ENCODE peak calls at places on chromosomes 7 and 10, in nine cellular contexts. D is HepG2, X is A549, Q is HCT116, K is GM23338, G is Panc1, O is SK-N-SH, I is K562, B is GM12878. W is an unnamed sample.

GRCh38 chr7:8125680-8126444 is 136.1 kb downstream of the ICA1 start:
- DNase-seq in I (no peak), B (peak; percentile 95), Q (no peak), D (no peak), O (no peak), K (no peak), X (no peak), G (no peak), W (no peak)

GRCh38 chr7:99605527-99605926 is 7.5 kb downstream of the TMEM225B start:
- DNase-seq in I (no peak), O (no peak), G (no peak), D (no peak), X (no peak), Q (no peak), B (no peak), K (no peak), W (no peak)

GRCh38 chr7:73735526-73735905 is 3.1 kb downstream of the ABHD11 start:
- DNase-seq in D (no peak), K (no peak), I (no peak), G (no peak), Q (no peak), O (no peak), X (no peak), B (no peak), W (no peak)

GRCh38 chr7:55247466-55247865 is 117.7 kb upstream of the LANCL2 start:
- DNase-seq in K (no peak), D (no peak), B (no peak), G (no peak), O (no peak), I (no peak), X (no peak), Q (no peak), W (no peak)

GRCh38 chr7:84042110-84042539 is 152.5 kb downstream of the SEMA3A start:
- DNase-seq in Q (peak; percentile 36), I (no peak), G (peak; percentile 82), B (no peak), K (no peak), X (peak; percentile 16), D (no peak), O (no peak), W (no peak)

GRCh38 chr7:36651404-36651803 is 72.9 kb downstream of the AOAH start:
- DNase-seq in X (no peak), D (no peak), K (no peak), I (no peak), Q (no peak), O (no peak), B (no peak), G (no peak), W (no peak)

GRCh38 chr10:52442576-52442975 is 128.5 kb downstream of the DKK1 start:
- DNase-seq in I (no peak), G (peak; percentile 43), D (no peak), K (no peak), B (no peak), Q (no peak), X (peak; percentile 53), O (no peak), W (no peak)

GRCh38 chr10:130430291-130430690 is 294.1 kb downstream of the GLRX3 start:
- DNase-seq in B (no peak), O (no peak), Q (no peak), D (no peak), G (no peak), X (no peak), I (no peak), K (no peak), W (no peak)

GRCh38 chr10:91887900-91888225 is 21.4 kb downstream of the FGFBP3 start:
- DNase-seq in Q (no peak), O (no peak), B (no peak), X (no peak), I (no peak), K (no peak), G (no peak), D (no peak), W (no peak)

GRCh38 chr10:91885362-91886079 is 23.8 kb downstream of the FGFBP3 start:
- DNase-seq in Q (no peak), G (no peak), B (no peak), O (no peak), I (no peak), D (no peak), K (no peak), X (no peak), W (no peak)

GRCh38 chr10:91880310-91880709 is 29.0 kb downstream of the FGFBP3 start:
- DNase-seq in I (no peak), G (no peak), B (no peak), K (peak; percentile 44), O (no peak), D (no peak), X (peak; percentile 29), Q (no peak), W (no peak)

GRCh38 chr10:91887075-91887899 is 22.0 kb downstream of the FGFBP3 start:
- DNase-seq in D (peak; percentile 58), K (peak; percentile 97), I (no peak), O (peak; percentile 84), B (no peak), Q (no peak), X (peak; percentile 37), G (no peak), W (no peak)

DNA sequence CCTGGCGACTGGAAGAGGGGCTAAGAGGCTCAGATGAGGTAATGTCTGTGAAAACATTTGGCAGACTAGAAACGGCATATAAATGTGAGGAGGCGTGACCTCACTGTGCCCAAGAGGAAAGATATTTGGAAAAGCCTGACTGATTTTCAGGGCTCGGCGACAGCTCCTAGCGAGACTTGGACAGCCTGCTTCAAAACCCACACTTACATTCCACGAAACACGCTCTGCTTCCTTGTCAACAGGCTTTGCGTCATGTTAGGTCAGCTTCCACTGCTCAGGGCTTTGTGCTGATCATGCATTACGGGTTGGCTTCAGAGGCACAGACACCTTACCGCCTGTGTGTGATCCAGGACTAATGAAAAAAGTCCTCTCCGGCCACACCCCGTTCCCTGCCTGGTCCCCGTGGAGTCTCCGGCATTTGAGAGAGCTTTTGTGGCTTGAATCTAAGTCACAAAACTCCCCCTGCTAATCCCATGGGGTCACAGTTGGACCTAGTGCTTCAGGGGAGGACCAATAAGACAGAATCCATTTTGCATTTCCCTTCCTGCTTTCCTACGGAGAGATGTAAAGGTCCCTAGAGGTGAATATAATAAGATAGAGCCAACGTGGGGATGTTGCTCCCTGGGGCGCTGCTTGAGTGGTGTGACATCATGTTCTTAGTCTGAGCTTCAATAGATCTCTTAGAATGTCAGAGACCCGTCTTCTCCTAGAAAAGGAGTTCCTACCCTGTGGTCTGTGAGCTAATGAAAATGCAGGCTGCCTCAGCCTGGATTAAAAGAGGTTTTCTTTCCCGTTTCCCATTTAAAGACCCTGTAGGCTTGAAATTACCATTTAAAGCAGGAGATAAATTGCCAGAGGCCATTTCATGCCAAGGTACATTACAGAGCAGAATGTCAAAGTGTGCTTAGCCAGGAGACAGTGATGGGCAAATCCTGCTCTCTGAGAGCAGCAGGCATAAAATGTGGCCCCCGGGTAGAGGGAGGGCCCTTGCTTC is 25.4 kb downstream of the FGFBP3 start:
- DNase-seq in I (no peak), B (no peak), G (no peak), D (peak; percentile 8), X (no peak), K (peak; percentile 55), O (no peak), Q (no peak), W (no peak)
- H3K4me3 ChIP-seq in I (no peak overlapping the region), B (no peak overlapping the region), G (peak overlapping the region; percentile 22), D (peak overlapping the region; percentile 54), X (no peak overlapping the region), K (peak overlapping the region; percentile 27), O (no peak overlapping the region), Q (no peak overlapping the region), W (no peak overlapping the region)

GRCh38 chr10:14383266-14383665 is 52.5 kb upstream of the FRMD4A start:
- DNase-seq in Q (no peak), O (no peak), X (no peak), K (no peak), D (no peak), I (no peak), G (no peak), B (no peak), W (no peak)
- TF ChIP-seq REST in Q (no peak), O (no peak), X (no peak), K (no peak), D (no peak), I (no peak), G (no peak), B (no peak), W (no peak)

GRCh38 chr10:30434273-30435067 is 486 bp downstream of the MAP3K8 start:
- DNase-seq in K (peak; percentile 79), Q (peak; percentile 31), B (no peak), X (peak; percentile 90), D (peak; percentile 83), G (no peak), O (peak; percentile 81), I (peak; percentile 69), W (peak; percentile 73)

GRCh38 chr10:30433286-30433778 is 652 bp upstream of the MAP3K8 start:
- DNase-seq in G (no peak), Q (peak; percentile 64), B (no peak), K (peak; percentile 87), I (peak; percentile 25), O (peak; percentile 78), D (peak; percentile 77), X (peak; percentile 90), W (peak; percentile 59)

GRCh38 chr10:30432631-30433285 is 1.2 kb upstream of the MAP3K8 start:
- DNase-seq in X (peak; percentile 77), B (no peak), G (no peak), D (no peak), K (peak; percentile 34), O (no peak), I (peak; percentile 32), Q (peak; percentile 74), W (no peak)

GRCh38 chr10:30435068-30435422 is 1.1 kb downstream of the MAP3K8 start:
- DNase-seq in O (no peak), Q (no peak), D (no peak), X (peak; percentile 52), B (no peak), K (no peak), I (no peak), G (no peak), W (no peak)

DNA sequence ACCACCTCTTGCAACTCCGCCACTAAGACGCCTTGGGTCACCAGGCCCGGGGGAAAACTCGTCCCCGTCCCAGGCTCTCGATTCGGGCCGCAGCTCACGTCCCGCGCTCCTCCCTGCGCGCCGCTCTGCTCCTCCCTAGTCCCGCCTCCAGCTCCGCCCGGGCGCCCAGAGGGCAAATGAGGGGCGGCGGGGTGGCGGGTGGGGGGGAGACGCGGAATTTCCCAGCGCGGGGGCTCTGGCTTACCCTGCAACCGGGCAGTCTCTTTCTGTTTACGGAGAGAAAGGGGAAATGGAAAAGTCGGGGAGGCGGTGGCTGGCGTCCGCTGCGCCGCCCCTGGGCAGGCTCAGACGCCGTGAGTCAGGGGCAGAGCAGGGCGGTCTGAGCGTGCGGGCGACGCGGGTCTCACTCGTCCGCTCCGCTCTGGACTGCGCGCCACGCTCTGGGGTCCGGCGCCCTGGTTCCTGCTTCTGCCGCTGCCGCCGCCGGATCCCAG is at the start of gene MAP3K8:
- DNase-seq in B (peak; percentile 84), G (no peak), X (peak; percentile 94), I (peak; percentile 68), Q (peak; percentile 71), D (peak; percentile 89), O (peak; percentile 92), K (peak; percentile 87), W (peak; percentile 42)
- H3K4me3 ChIP-seq in B (peak within 1 kb of the TSS; percentile 100), G (peak within 1 kb of the TSS; percentile 66), X (peak within 1 kb of the TSS; percentile 94), I (peak within 1 kb of the TSS; percentile 75), Q (peak within 1 kb of the TSS; percentile 78), D (peak within 1 kb of the TSS; percentile 97), O (peak within 1 kb of the TSS; percentile 94), K (peak within 1 kb of the TSS; percentile 79), W (peak within 1 kb of the TSS; percentile 70)

GRCh38 chr7:106283501-106283830 is 1.3 kb downstream of the NAMPT start:
- DNase-seq in K (no peak), X (no peak), Q (no peak), I (no peak), B (no peak), O (no peak), D (no peak), G (no peak), W (no peak)

GRCh38 chr7:106284516-106285050 is at the start of gene NAMPT:
- DNase-seq in K (peak; percentile 63), B (no peak), X (no peak), D (no peak), Q (no peak), G (no peak), I (peak; percentile 81), O (peak; percentile 81), W (no peak)

GRCh38 chr7:106285051-106285800 is 443 bp upstream of the NAMPT start:
- DNase-seq in I (peak; percentile 98), G (peak; percentile 98), Q (peak; percentile 96), K (peak; percentile 98), D (peak; percentile 95), O (peak; percentile 99), B (peak; percentile 97), X (peak; percentile 99), W (peak; percentile 97)

GRCh38 chr7:106282852-106283251 is 1.9 kb downstream of the NAMPT start:
- DNase-seq in D (no peak), B (no peak), K (no peak), G (no peak), O (no peak), X (no peak), Q (no peak), I (no peak), W (no peak)

DNA sequence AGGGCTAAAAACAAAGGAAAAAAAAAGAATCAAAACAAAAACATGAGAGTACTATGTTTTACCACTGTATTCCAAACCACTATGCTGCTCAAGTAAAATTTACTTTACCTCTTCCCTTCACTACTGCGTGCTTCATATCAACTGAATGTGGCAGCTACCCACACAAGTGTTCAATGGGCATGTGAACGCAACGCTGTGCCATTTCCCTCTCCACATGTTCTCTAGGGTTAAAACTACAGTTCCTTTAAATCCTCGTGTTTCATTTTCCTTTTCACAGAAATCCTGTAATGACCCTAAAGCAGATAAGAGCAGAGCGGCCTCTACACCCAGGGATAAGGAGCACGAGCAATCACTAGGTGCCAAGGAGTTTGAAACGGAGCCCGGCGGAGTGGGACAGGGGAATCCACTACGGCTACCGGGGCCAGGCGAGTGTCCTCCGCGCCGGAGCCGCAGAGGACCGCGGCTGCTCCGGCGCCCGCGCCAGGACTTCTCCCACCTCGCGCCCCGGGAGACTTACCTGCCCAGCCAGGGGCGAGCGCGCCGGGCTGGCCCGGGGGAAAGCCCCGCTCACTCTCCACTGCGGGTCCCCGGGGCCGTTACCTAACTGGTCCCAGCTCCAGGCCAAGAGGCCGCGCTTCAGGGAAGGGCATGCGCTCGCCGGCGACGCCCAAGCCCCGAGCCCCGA is 810 bp downstream of the NAMPT start:
- DNase-seq in B (no peak), I (peak; percentile 46), X (peak; percentile 63), K (peak; percentile 44), G (peak; percentile 33), D (peak; percentile 8), O (no peak), Q (no peak), W (no peak)
- TF ChIP-seq REST in B (no peak), I (peak; percentile 83), X (peak; percentile 15), K (no peak), G (no peak), D (no peak), O (peak; percentile 3), Q (no peak), W (no peak)

W was measured in HL-60.